ENCODE peak calls at places on chromosomes 16 and 17, in four cellular contexts. C is HL-60, S is GM12878, B is K562. N is an unnamed sample.

GRCh38 chr17:79777844-79778503 is at the start of gene CBX2:
- DNase-seq in C (peak; percentile 58), S (no peak), B (peak; percentile 88), N (peak; percentile 94)

GRCh38 chr17:42618442-42619150 is 9.1 kb downstream of the TUBG1 start:
- DNase-seq in C (no peak), S (peak; percentile 93), B (peak; percentile 82), N (peak; percentile 50)

GRCh38 chr17:81484195-81484979 is 28.2 kb downstream of the ACTG1 start:
- DNase-seq in C (peak; percentile 85), S (peak; percentile 17), B (peak; percentile 92), N (peak; percentile 93)

GRCh38 chr17:74214642-74215331 is 1.4 kb downstream of the TTYH2 start:
- DNase-seq in C (no peak), S (no peak), B (no peak), N (no peak)

GRCh38 chr17:79294459-79295071 is 219.9 kb downstream of the ENGASE start:
- DNase-seq in C (no peak), S (no peak), B (peak; percentile 72), N (no peak)

GRCh38 chr16:71846443-71846842 is 667 bp downstream of the ATXN1L start:
- DNase-seq in C (no peak), S (no peak), B (peak; percentile 19), N (no peak)

GRCh38 chr17:47884905-47885735 is 10.9 kb upstream of the SP2 start:
- DNase-seq in C (no peak), S (no peak), B (no peak), N (no peak)

GRCh38 chr17:59371426-59372099 is 40.1 kb downstream of the YPEL2 start:
- DNase-seq in C (no peak), S (no peak), B (no peak), N (no peak)

GRCh38 chr17:33019161-33019560 is 27.5 kb downstream of the SPACA3 start:
- DNase-seq in C (no peak), S (no peak), B (no peak), N (no peak)

GRCh38 chr17:73883175-73883574 is 238.9 kb upstream of the SDK2 start:
- DNase-seq in C (no peak), S (no peak), B (no peak), N (no peak)

GRCh38 chr17:21289902-21290571 is 5.5 kb downstream of the MAP2K3 start:
- DNase-seq in C (no peak), S (no peak), B (no peak), N (no peak)

GRCh38 chr17:29379084-29379811 is 10.9 kb upstream of the TAOK1 start:
- DNase-seq in C (no peak), S (no peak), B (no peak), N (no peak)

GRCh38 chr17:58322581-58323419 is 5.8 kb downstream of the TSPOAP1 start:
- DNase-seq in C (no peak), S (no peak), B (no peak), N (no peak)

GRCh38 chr16:86499889-86500707 is 10.2 kb upstream of the FOXF1 start:
- DNase-seq in C (no peak), S (no peak), B (no peak), N (no peak)

GRCh38 chr17:73297934-73298861 is 13.6 kb downstream of the CDC42EP4 start:
- DNase-seq in C (no peak), S (no peak), B (peak; percentile 43), N (no peak)

GRCh38 chr17:16288860-16289571 is 64.3 kb downstream of the CENPV start:
- DNase-seq in C (no peak), S (no peak), B (no peak), N (no peak)

GRCh38 chr17:46756061-46756735 is 62.3 kb downstream of the WNT3 start:
- DNase-seq in C (no peak), S (no peak), B (no peak), N (no peak)

GRCh38 chr17:46756861-46757260 is 61.6 kb downstream of the WNT3 start:
- DNase-seq in C (no peak), S (no peak), B (no peak), N (no peak)

DNA sequence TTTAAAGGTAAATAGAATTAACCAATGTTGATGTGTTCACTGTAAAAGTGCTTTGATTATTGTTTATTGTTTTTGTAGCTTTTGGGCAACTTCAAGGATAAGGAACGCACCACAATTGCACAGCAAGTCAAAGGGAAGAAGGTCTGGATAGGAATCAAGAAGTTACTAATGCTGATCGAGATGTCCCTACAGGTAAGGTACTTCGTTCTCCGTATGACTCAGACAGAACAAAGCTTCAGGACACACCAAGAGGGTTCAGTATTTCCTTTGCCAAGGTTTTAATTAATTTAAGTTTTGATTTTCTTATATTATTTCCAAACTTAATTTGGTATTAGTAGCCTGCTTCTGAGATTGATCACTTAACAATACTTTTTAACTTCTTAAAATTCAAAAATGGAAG is 67.1 kb downstream of the WNT3 start:
- DNase-seq in C (no peak), S (no peak), B (no peak), N (no peak)
- TF ChIP-seq SPI1 in C (no peak), S (no peak), B (no peak), N (no peak)

GRCh38 chr17:2892305-2892971 is 96.2 kb downstream of the RAP1GAP2 start:
- DNase-seq in C (no peak), S (no peak), B (no peak), N (no peak)
- TF ChIP-seq SPI1 in C (no peak), S (no peak), B (no peak), N (no peak)

DNA sequence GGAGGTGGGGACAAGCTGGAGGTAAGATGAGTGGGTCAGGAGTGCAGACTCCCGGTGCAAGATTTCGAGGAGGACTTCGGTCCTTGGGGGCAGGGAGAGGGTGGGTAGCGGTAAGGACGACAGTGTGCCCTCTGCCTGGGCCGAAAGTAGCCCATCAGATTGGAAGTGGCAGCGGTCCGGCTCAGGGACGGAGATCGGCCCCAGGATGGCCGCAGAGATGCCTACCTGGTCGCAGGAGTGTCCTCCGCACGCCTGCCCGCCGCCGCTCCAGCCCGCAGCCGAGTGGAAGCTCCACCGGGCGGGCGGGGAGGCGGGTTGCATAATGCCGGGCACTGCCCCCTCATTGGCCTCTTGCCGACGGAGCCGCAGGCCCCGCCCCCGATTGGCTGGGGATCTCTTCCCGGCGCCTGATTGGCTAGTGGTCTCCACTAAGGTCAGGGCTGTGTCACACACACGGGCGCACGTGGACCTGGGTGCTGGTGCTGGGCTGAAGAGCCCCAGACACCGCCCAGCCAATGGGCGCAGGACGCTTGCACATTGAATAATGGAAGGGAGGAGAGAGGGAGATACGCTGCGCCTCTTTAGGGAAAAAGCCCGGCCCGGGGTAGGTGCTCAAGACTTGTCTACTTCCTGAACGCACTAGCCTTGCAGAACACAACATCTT is at the start of gene PER1:
- DNase-seq in C (peak; percentile 88), S (peak; percentile 66), B (peak; percentile 92), N (peak; percentile 75)
- TF ChIP-seq SPI1 in C (no peak), S (no peak), B (no peak), N (no peak)

GRCh38 chr17:2086306-2086705 is 31.4 kb downstream of the HIC1 start:
- DNase-seq in C (no peak), S (no peak), B (no peak), N (no peak)

GRCh38 chr17:2083613-2084128 is 28.8 kb downstream of the HIC1 start:
- DNase-seq in C (peak; percentile 81), S (peak; percentile 83), B (peak; percentile 38), N (no peak)

GRCh38 chr17:2084766-2085647 is 30.1 kb downstream of the HIC1 start:
- DNase-seq in C (no peak), S (no peak), B (no peak), N (no peak)

GRCh38 chr17:2084129-2084765 is 29.3 kb downstream of the HIC1 start:
- DNase-seq in C (no peak), S (no peak), B (peak; percentile 63), N (no peak)

DNA sequence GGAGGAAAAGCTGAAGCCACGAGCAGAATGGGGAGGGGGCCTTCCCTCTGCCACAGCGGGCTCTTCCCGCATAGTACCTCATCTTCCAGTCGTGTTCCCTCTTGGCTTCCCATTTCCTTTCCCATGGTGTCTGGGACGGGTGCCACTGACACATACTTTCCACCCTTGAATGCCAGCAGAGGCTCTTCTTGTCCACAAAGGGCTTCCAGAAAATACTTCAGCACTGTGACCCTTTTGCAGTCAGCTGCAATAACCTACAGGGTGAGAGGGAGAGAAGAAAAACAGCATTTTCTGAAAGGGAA is 30.7 kb downstream of the HIC1 start:
- DNase-seq in C (no peak), S (no peak), B (no peak), N (no peak)
- TF ChIP-seq SPI1 in C (no peak), S (no peak), B (no peak), N (no peak)

GRCh38 chr17:1312261-1312870 is 32.9 kb downstream of the TRARG1 start:
- DNase-seq in C (peak; percentile 2), S (no peak), B (peak; percentile 55), N (no peak)
- TF ChIP-seq SPI1 in C (no peak), S (no peak), B (no peak), N (no peak)

GRCh38 chr16:2821483-2822157 is 4.6 kb downstream of the PRSS21 start:
- DNase-seq in C (no peak), S (no peak), B (no peak), N (no peak)
- TF ChIP-seq SPI1 in C (no peak), S (no peak), B (no peak), N (no peak)

GRCh38 chr16:88769617-88770458 is 15.2 kb downstream of the PIEZO1 start:
- DNase-seq in C (peak; percentile 14), S (no peak), B (peak; percentile 97), N (peak; percentile 91)
- TF ChIP-seq SPI1 in C (no peak), S (peak; percentile 62), B (peak; percentile 89), N (peak; percentile 49)

GRCh38 chr17:7292729-7293128 is 1.7 kb downstream of the YBX2 start:
- DNase-seq in C (no peak), S (no peak), B (no peak), N (no peak)
- TF ChIP-seq SPI1 in C (no peak), S (no peak), B (no peak), N (no peak)

DNA sequence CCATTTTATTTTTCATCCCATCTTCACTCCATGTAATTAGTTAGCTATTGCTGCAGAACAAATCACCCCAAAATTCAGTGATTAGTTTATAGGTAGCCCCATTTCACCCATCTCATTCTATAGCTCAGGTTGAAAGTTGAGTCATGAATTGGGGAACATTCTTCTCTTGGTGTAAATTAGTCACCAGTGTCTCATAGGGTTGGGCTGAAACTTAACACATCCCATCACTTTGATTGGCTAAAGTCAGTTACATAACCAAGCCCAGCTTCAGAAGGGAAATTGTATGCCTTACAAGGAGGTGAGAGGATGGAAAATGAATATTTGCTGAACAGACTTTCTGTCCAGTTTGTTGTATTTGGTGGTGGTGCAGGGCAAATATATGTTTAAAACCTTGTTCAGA is 477.5 kb downstream of the WWOX start:
- DNase-seq in C (no peak), S (no peak), B (no peak), N (no peak)
- TF ChIP-seq SPI1 in C (no peak), S (no peak), B (no peak), N (no peak)

GRCh38 chr16:58044266-58045019 is 18.9 kb downstream of the MMP15 start:
- DNase-seq in C (no peak), S (no peak), B (no peak), N (no peak)
- TF ChIP-seq SPI1 in C (no peak), S (no peak), B (no peak), N (no peak)